ENCODE peak calls at places on chromosomes 11 and 22, in five cellular contexts. H is neural progenitor cell, W is upper lobe of right lung, U is right lobe of liver, K is AG10803. F is an unnamed sample.

GRCh38 chr22:27377501-27377900 is 424.1 kb downstream of the MN1 start:
- DNase-seq in K (no peak), U (no peak), H (no peak), W (no peak), F (no peak)

GRCh38 chr11:62399172-62399867 is 19.5 kb upstream of the SCGB1A1 start:
- DNase-seq in H (no peak), U (no peak), K (no peak), W (peak; percentile 59), F (no peak)

GRCh38 chr11:66847461-66848232 is 4.4 kb downstream of the RCE1 start:
- DNase-seq in W (no peak), U (peak; percentile 42), K (no peak), H (no peak), F (no peak)

GRCh38 chr11:6357222-6357621 is 33.1 kb upstream of the SMPD1 start:
- DNase-seq in U (no peak), K (peak; percentile 80), H (no peak), W (no peak), F (peak; percentile 76)

GRCh38 chr11:8328231-8328794 is 64.6 kb upstream of the LMO1 start:
- DNase-seq in H (no peak), W (peak; percentile 40), K (no peak), U (no peak), F (no peak)

GRCh38 chr11:67281552-67282150 is 7.5 kb upstream of the ANKRD13D start:
- DNase-seq in H (no peak), U (peak; percentile 48), W (peak; percentile 58), K (no peak), F (no peak)

GRCh38 chr11:135075740-135076139 is 663.7 kb upstream of the B3GAT1 start:
- DNase-seq in W (peak; percentile 86), H (peak; percentile 52), K (peak; percentile 24), U (peak; percentile 56), F (no peak)

GRCh38 chr22:50027639-50028537 is 15.3 kb upstream of the IL17REL start:
- DNase-seq in W (peak; percentile 74), H (no peak), K (no peak), U (peak; percentile 50), F (peak; percentile 9)

GRCh38 chr11:1176224-1177019 is 18.7 kb downstream of the MUC5AC start:
- DNase-seq in U (no peak), W (no peak), K (no peak), H (no peak), F (no peak)

GRCh38 chr11:69497221-69497787 is 15.8 kb downstream of the LINC01488 start:
- DNase-seq in W (peak; percentile 86), K (peak; percentile 98), U (peak; percentile 65), H (peak; percentile 82), F (peak; percentile 87)

GRCh38 chr11:5275369-5276110 is 5.8 kb upstream of the HBE1 start:
- DNase-seq in K (no peak), W (no peak), H (no peak), U (no peak), F (no peak)

GRCh38 chr11:120527111-120527748 is 15.7 kb downstream of the GRIK4 start:
- DNase-seq in K (peak; percentile 59), W (no peak), U (no peak), H (peak; percentile 74), F (no peak)

GRCh38 chr22:24695958-24696511 is 78.5 kb downstream of the PIWIL3 start:
- DNase-seq in W (peak; percentile 88), K (no peak), U (no peak), H (peak; percentile 47), F (no peak)

GRCh38 chr22:36077261-36077660 is 48.6 kb upstream of the RBFOX2 start:
- DNase-seq in W (no peak), K (peak; percentile 58), U (no peak), H (no peak), F (no peak)

GRCh38 chr22:35728639-35729308 is 11.1 kb downstream of the APOL5 start:
- DNase-seq in U (peak; percentile 63), H (no peak), K (no peak), W (no peak), F (no peak)

GRCh38 chr22:27060188-27060587 is 402.8 kb downstream of the MIAT start:
- DNase-seq in H (no peak), K (no peak), U (no peak), W (no peak), F (no peak)

GRCh38 chr11:60989108-60989650 is 17.7 kb downstream of the CD6 start:
- DNase-seq in W (no peak), K (no peak), U (no peak), H (no peak), F (no peak)

GRCh38 chr11:65334696-65335295 is 1.1 kb downstream of the DPF2 start:
- DNase-seq in W (no peak), U (no peak), K (no peak), H (peak; percentile 26), F (no peak)

GRCh38 chr22:19579880-19580279 is 55.7 kb upstream of the CLDN5 start:
- DNase-seq in W (no peak), K (no peak), H (no peak), U (no peak), F (no peak)

GRCh38 chr11:46362146-46363030 is 15.1 kb downstream of the DGKZ start:
- DNase-seq in K (no peak), U (no peak), H (no peak), W (no peak), F (no peak)

GRCh38 chr11:46360878-46361277 is 13.6 kb downstream of the DGKZ start:
- DNase-seq in U (no peak), W (no peak), K (peak; percentile 25), H (no peak), F (no peak)

GRCh38 chr11:46359936-46360335 is 12.7 kb downstream of the DGKZ start:
- DNase-seq in W (no peak), U (no peak), H (no peak), K (peak; percentile 23), F (no peak)

GRCh38 chr11:46363031-46363407 is 15.8 kb downstream of the DGKZ start:
- DNase-seq in U (peak; percentile 65), H (no peak), K (peak; percentile 58), W (peak; percentile 81), F (no peak)

GRCh38 chr11:46361283-46362145 is 14.3 kb downstream of the DGKZ start:
- DNase-seq in W (peak; percentile 88), U (no peak), K (peak; percentile 54), H (no peak), F (no peak)
- H3K4me3 ChIP-seq in W (peak overlapping the region; percentile 36), U (peak overlapping the region; percentile 13), K (no peak overlapping the region), H (no peak overlapping the region), F (no peak overlapping the region)

GRCh38 chr11:115503886-115504278 is 333 bp downstream of the CADM1 start:
- DNase-seq in W (no peak), H (no peak), K (no peak), U (no peak), F (no peak)

GRCh38 chr11:115504279-115505158 is at the start of gene CADM1:
- DNase-seq in W (peak; percentile 98), K (peak; percentile 76), H (peak; percentile 99), U (peak; percentile 98), F (peak; percentile 61)

GRCh38 chr11:115503083-115503885 is 931 bp downstream of the CADM1 start:
- DNase-seq in W (peak; percentile 90), H (peak; percentile 85), U (peak; percentile 89), K (peak; percentile 39), F (peak; percentile 14)

GRCh38 chr11:115506909-115507649 is 2.9 kb upstream of the CADM1 start:
- DNase-seq in U (no peak), H (no peak), W (no peak), K (no peak), F (no peak)

DNA sequence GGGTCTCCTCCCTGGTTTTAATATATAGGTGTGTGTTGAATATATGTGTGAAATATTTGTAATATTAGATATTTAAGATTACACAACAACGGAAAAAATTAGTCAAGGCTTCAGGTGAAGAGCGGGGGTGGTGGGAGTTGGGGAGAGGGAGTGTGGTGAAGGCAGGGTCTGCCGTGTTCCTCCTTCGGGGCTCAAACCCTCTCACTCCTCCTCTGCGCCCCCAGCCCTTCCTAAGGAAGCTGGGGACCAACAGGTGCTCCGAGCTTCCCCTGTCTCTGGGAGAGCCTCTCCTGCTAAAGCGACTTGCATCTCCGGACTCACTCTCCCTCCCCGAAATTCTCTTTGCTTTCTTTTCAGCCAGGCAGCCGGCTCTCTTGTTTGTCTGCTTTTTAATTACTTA is 950 bp upstream of the CADM1 start:
- DNase-seq in U (no peak), H (peak; percentile 52), K (no peak), W (no peak), F (no peak)
- H3K4me3 ChIP-seq in U (peak overlapping the region; percentile 69), H (peak overlapping the region; percentile 77), K (peak overlapping the region; percentile 63), W (peak overlapping the region; percentile 71), F (no peak overlapping the region)

GRCh38 chr11:111549869-111550203 is 9.3 kb downstream of the LAYN start:
- DNase-seq in U (no peak), K (no peak), H (no peak), W (no peak), F (peak; percentile 59)

GRCh38 chr11:111550258-111550657 is 9.7 kb downstream of the LAYN start:
- DNase-seq in K (no peak), W (no peak), U (no peak), H (no peak), F (no peak)

GRCh38 chr11:111542606-111543275 is 2.2 kb downstream of the LAYN start:
- DNase-seq in W (no peak), H (no peak), K (no peak), U (no peak), F (no peak)

GRCh38 chr11:111549196-111549868 is 8.8 kb downstream of the LAYN start:
- DNase-seq in H (no peak), U (no peak), K (no peak), W (no peak), F (no peak)

DNA sequence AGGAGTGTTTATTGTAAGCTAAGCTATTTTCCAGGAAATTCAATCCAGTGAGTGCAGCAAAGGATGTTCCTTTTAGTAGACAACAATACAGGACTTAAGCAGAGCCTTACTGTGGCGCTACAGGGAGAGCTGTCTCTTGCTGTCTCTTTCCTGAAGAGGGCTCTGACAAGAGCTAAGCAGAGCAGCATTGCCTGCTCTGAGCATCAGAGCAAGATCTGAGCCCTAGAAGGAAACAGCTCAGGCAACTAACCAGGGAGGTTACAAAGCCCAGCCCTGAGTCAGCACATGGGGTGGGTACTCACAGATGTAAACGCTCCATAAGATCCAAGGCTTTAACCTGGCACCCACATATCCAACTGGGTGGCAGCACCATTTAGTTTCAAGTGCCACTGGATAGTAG is 8.0 kb downstream of the LAYN start:
- DNase-seq in K (no peak), H (no peak), W (no peak), U (no peak), F (no peak)
- H3K4me3 ChIP-seq in K (no peak overlapping the region), H (no peak overlapping the region), W (no peak overlapping the region), U (no peak overlapping the region), F (no peak overlapping the region)

GRCh38 chr11:19777342-19778102 is 64.9 kb downstream of the NAV2 start:
- DNase-seq in W (no peak), K (peak; percentile 43), U (no peak), H (peak; percentile 40), F (no peak)

GRCh38 chr11:19774329-19774728 is 61.7 kb downstream of the NAV2 start:
- DNase-seq in K (no peak), W (no peak), H (no peak), U (no peak), F (no peak)

GRCh38 chr11:19774817-19775600 is 62.4 kb downstream of the NAV2 start:
- DNase-seq in U (no peak), H (no peak), W (no peak), K (no peak), F (no peak)

GRCh38 chr11:19775622-19776021 is 63.0 kb downstream of the NAV2 start:
- DNase-seq in K (no peak), U (no peak), W (no peak), H (no peak), F (no peak)

DNA sequence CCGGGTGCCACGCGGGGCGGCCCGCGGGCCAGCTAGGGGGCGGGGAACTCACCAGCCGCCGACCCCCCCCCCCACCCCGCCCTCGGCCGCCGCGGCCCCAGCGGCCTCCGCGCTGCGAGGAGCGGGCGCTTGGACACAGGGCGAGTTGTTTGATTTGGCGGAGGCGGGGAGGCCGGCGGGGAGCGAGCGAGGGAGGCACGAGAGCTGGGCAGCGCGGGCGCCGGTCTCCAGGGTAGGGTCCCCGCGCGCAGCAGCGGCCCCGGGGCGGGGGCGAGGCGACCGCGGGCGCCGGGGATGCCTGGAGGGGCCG is 64.3 kb downstream of the NAV2 start:
- DNase-seq in U (peak; percentile 70), H (peak; percentile 70), K (no peak), W (peak; percentile 79), F (no peak)
- H3K4me3 ChIP-seq in U (peak overlapping the region; percentile 71), H (peak overlapping the region; percentile 62), K (peak overlapping the region; percentile 63), W (peak overlapping the region; percentile 48), F (peak overlapping the region; percentile 48)

F was measured in BJ.